ENCODE peak calls at places on chromosome 18, in ten cellular contexts. R, P, J, Z, L, C, S, G, A and Y are unnamed samples.

GRCh38 chr18:8890957-8891464 is 185.7 kb downstream of the MTCL1 start:
- DNase-seq in R (no peak), P (no peak), J (no peak), Z (peak; percentile 85), L (no peak), C (peak; percentile 94), S (peak; percentile 95), G (no peak), A (peak; percentile 70), Y (no peak)

GRCh38 chr18:7921938-7922587 is 354.9 kb downstream of the PTPRM start:
- DNase-seq in R (no peak), P (no peak), J (no peak), Z (peak; percentile 80), L (peak; percentile 52), C (peak; percentile 82), S (no peak), G (no peak), A (no peak), Y (no peak)

GRCh38 chr18:36693931-36694661 is 134.7 kb downstream of the TPGS2 start:
- DNase-seq in R (no peak), P (no peak), J (no peak), Z (no peak), L (no peak), C (peak; percentile 64), S (no peak), G (no peak), A (no peak), Y (no peak)

GRCh38 chr18:58481321-58482180 is 147.3 kb downstream of the ALPK2 start:
- DNase-seq in R (no peak), P (no peak), J (no peak), Z (no peak), L (no peak), C (no peak), S (no peak), G (no peak), A (no peak), Y (no peak)

GRCh38 chr18:46373787-46374186 is 269.6 kb downstream of the HAUS1 start:
- DNase-seq in R (peak; percentile 38), P (no peak), J (no peak), Z (no peak), L (no peak), C (no peak), S (peak; percentile 35), G (no peak), A (no peak), Y (no peak)

GRCh38 chr18:50586710-50587109 is 26.8 kb downstream of the MAPK4 start:
- DNase-seq in R (no peak), P (no peak), J (no peak), Z (no peak), L (no peak), C (no peak), S (no peak), G (no peak), A (no peak), Y (no peak)

GRCh38 chr18:959854-960253 is 55.2 kb downstream of the ADCYAP1 start:
- DNase-seq in R (no peak), P (no peak), J (no peak), Z (no peak), L (no peak), C (no peak), S (no peak), G (no peak), A (no peak), Y (no peak)

GRCh38 chr18:21000667-21001066 is 110.9 kb downstream of the ROCK1 start:
- DNase-seq in R (no peak), P (no peak), J (no peak), Z (peak; percentile 11), L (no peak), C (peak; percentile 37), S (no peak), G (no peak), A (no peak), Y (no peak)

GRCh38 chr18:79222790-79223189 is 153.6 kb downstream of the ATP9B start:
- DNase-seq in R (no peak), P (no peak), J (no peak), Z (no peak), L (no peak), C (no peak), S (no peak), G (no peak), A (no peak), Y (no peak)

GRCh38 chr18:79439201-79440023 is 43.7 kb downstream of the NFATC1 start:
- DNase-seq in R (peak; percentile 40), P (peak; percentile 27), J (no peak), Z (no peak), L (no peak), C (peak; percentile 35), S (no peak), G (no peak), A (no peak), Y (no peak)

GRCh38 chr18:79515944-79516351 is 120.2 kb downstream of the NFATC1 start:
- DNase-seq in R (no peak), P (no peak), J (no peak), Z (no peak), L (peak; percentile 23), C (no peak), S (no peak), G (no peak), A (peak; percentile 20), Y (no peak)

DNA sequence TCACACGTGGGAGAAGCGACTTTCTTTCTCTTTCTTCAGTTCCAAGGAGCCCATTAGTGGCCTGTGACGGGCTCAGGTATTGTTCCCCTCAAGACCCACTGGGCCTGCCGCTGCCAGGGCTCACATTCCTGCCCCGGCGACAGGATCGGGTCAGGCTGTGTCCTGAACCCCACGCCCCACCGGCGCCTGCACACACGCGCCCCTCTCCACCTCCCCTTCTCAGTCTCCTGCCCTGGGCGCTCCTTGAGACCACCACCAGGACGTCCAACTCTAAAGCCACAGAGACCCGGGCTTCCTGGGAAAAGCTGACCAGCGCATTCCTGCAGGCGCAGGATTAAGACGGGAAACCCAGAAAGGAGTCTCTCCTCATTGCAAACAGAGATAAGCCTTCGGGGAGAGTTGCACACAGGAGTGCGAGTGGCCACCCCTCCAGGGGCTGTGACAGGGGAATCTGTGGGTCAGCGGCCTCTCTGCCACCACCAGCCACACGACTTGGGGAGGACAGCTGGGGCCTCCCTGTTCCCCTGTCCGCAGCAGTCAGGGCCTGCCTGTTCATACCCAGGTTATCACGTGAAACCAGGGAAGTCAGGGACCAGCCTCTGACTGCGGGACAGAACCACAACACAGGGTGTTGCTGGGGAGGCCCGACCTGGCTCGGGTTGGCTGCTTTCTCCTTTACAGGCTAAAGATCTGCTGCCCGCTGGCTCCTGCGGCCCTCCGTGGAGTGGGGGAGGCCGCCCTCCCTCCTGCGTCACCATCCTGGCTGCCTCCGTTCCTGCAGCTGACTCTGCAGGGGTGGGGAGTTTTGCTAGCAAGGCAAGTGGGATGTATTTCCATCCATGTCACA is 88.8 kb downstream of the ZCCHC2 start:
- DNase-seq in R (no peak), P (no peak), J (no peak), Z (no peak), L (no peak), C (no peak), S (peak; percentile 42), G (no peak), A (no peak), Y (no peak)
- TF ChIP-seq CTCF in R (no peak), P (no peak), J (no peak), Z (no peak), L (no peak), C (no peak), S (no peak), G (no peak), A (no peak), Y (no peak)

GRCh38 chr18:11309172-11309571 is 159.8 kb upstream of the PIEZO2 start:
- DNase-seq in R (no peak), P (no peak), J (peak; percentile 72), Z (peak; percentile 24), L (peak; percentile 62), C (peak; percentile 45), S (peak; percentile 32), G (no peak), A (peak; percentile 40), Y (no peak)
- TF ChIP-seq CTCF in R (no peak), P (no peak), J (peak; percentile 41), Z (no peak), L (peak; percentile 15), C (peak; percentile 36), S (peak; percentile 49), G (no peak), A (peak; percentile 53), Y (no peak)

GRCh38 chr18:70169747-70170146 is 35.7 kb downstream of the RTTN start:
- DNase-seq in R (no peak), P (no peak), J (no peak), Z (no peak), L (no peak), C (no peak), S (no peak), G (no peak), A (no peak), Y (no peak)

GRCh38 chr18:70176537-70176936 is 28.9 kb downstream of the RTTN start:
- DNase-seq in R (no peak), P (no peak), J (no peak), Z (no peak), L (no peak), C (no peak), S (no peak), G (no peak), A (no peak), Y (no peak)

GRCh38 chr18:70175216-70175615 is 30.3 kb downstream of the RTTN start:
- DNase-seq in R (no peak), P (no peak), J (no peak), Z (no peak), L (no peak), C (no peak), S (no peak), G (no peak), A (no peak), Y (no peak)

GRCh38 chr18:70166668-70167067 is 38.8 kb downstream of the RTTN start:
- DNase-seq in R (no peak), P (no peak), J (no peak), Z (no peak), L (no peak), C (no peak), S (no peak), G (no peak), A (no peak), Y (no peak)

GRCh38 chr18:70172225-70172624 is 33.3 kb downstream of the RTTN start:
- DNase-seq in R (no peak), P (no peak), J (peak; percentile 17), Z (peak; percentile 61), L (no peak), C (peak; percentile 39), S (peak; percentile 8), G (no peak), A (no peak), Y (no peak)
- TF ChIP-seq CTCF in R (no peak), P (no peak), J (peak; percentile 1), Z (peak; percentile 38), L (peak; percentile 35), C (peak; percentile 40), S (no peak), G (peak; percentile 30), A (peak; percentile 52), Y (no peak)

DNA sequence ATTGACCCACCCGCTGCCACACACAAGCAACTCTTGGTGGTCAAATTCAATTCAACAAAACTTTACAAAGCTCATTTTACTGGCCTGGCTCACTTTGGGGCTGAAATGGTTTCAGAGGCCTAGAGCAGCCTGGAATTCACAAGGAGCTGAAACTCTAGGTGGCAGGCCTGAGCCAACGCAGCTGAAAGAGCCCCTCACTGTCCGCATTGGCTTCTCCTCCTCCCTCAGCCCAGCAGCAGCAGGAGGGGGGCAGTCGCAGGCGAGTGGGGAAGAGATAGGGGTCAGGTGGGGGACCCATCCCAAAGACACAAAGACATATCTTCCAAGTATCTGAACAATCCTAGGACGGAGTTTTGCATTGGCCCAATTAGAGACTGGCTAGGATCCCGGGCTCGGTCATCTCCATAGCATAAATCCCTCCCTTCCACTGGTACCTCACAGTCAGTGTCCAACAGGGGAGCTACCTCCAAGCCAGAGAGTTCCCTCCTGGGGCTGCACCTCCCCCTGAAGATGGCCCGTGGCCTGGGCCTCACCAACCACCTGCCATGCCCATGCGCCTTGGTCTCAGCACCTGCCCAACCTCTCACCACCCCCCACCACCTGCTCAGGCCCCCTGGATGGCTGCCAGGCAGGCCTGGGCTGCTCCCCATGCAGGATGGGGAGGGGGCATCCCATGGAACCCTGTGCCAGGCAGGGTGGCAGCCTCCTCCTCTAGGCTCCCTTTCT is 113.4 kb downstream of the ZBTB7C start:
- DNase-seq in R (peak; percentile 58), P (no peak), J (no peak), Z (peak; percentile 9), L (no peak), C (peak; percentile 7), S (peak; percentile 76), G (no peak), A (peak; percentile 77), Y (no peak)
- TF ChIP-seq CTCF in R (no peak), P (peak; percentile 11), J (no peak), Z (peak; percentile 7), L (no peak), C (peak; percentile 37), S (peak; percentile 82), G (peak; percentile 28), A (peak; percentile 69), Y (no peak)